ENCODE peak calls at places on chromosomes 7 and 10, in four cellular contexts. T is NCI-H2029, Q is adipocyte, C is HEK293T. X is an unnamed sample.

GRCh38 chr7:105315357-105315756 is 73.4 kb downstream of the SRPK2 start:
- DNase-seq in T (no peak), Q (no peak), C (no peak), X (no peak)

GRCh38 chr7:90705391-90706066 is 109.4 kb downstream of the CDK14 start:
- DNase-seq in T (no peak), Q (no peak), C (no peak), X (no peak)

GRCh38 chr7:42227931-42228591 is 8.9 kb downstream of the GLI3 start:
- DNase-seq in T (no peak), Q (no peak), C (no peak), X (no peak)

GRCh38 chr7:20749896-20750295 is 36.8 kb downstream of the SP8 start:
- DNase-seq in T (no peak), Q (no peak), C (no peak), X (no peak)

GRCh38 chr7:123341102-123341501 is 141.3 kb upstream of the SLC13A1 start:
- DNase-seq in T (no peak), Q (no peak), C (no peak), X (no peak)

GRCh38 chr10:102381983-102382382 is 13.5 kb upstream of the NFKB2 start:
- DNase-seq in T (no peak), Q (no peak), C (no peak), X (no peak)

GRCh38 chr7:33743594-33743993 is 161.7 kb upstream of the BMPER start:
- DNase-seq in T (no peak), Q (peak), C (no peak), X (no peak)

GRCh38 chr7:42237891-42238531 is 1.0 kb upstream of the GLI3 start:
- DNase-seq in T (no peak), Q (peak), C (peak), X (peak)

GRCh38 chr7:138205614-138206150 is 129.4 kb downstream of the AKR1D1 start:
- DNase-seq in T (no peak), Q (no peak), C (no peak), X (no peak)

GRCh38 chr7:135801045-135801693 is 52.6 kb upstream of the FAM180A start:
- DNase-seq in T (peak), Q (peak), C (peak), X (no peak)

GRCh38 chr10:129964611-129965417 is 740 bp upstream of the EBF3 start:
- DNase-seq in T (no peak), Q (no peak), C (no peak), X (peak)

GRCh38 chr10:112949875-112950507 is at the start of gene TCF7L2:
- DNase-seq in T (peak), Q (peak), C (peak), X (peak)

GRCh38 chr10:87668324-87669054 is 8.8 kb downstream of the PAPSS2 start:
- DNase-seq in T (no peak), Q (no peak), C (no peak), X (no peak)

GRCh38 chr7:68691261-68692216 is 906.7 kb upstream of the AUTS2 start:
- DNase-seq in T (no peak), Q (peak), C (no peak), X (no peak)

GRCh38 chr10:31972519-31973041 is 43.9 kb upstream of the ARHGAP12 start:
- DNase-seq in T (no peak), Q (no peak), C (no peak), X (no peak)

GRCh38 chr7:44631458-44632115 is 25.2 kb downstream of the OGDH start:
- DNase-seq in T (no peak), Q (no peak), C (no peak), X (no peak)

GRCh38 chr7:99194301-99194700 is 13.6 kb downstream of the KPNA7 start:
- DNase-seq in T (no peak), Q (no peak), C (no peak), X (no peak)

GRCh38 chr7:416761-417624 is 102.7 kb downstream of the PDGFA start:
- DNase-seq in T (no peak), Q (no peak), C (no peak), X (no peak)

GRCh38 chr10:17665742-17666141 is 21.8 kb downstream of the STAM start:
- DNase-seq in T (no peak), Q (peak), C (no peak), X (peak)

GRCh38 chr7:151271699-151272355 is 23.3 kb upstream of the SMARCD3 start:
- DNase-seq in T (no peak), Q (peak), C (no peak), X (peak)

GRCh38 chr10:52664629-52665028 is 108.0 kb downstream of the MBL2 start:
- DNase-seq in T (no peak), Q (no peak), C (no peak), X (no peak)

GRCh38 chr10:114648368-114648767 is 9.7 kb downstream of the ABLIM1 start:
- DNase-seq in T (no peak), Q (peak), C (no peak), X (no peak)

GRCh38 chr10:79392506-79393176 is 45.4 kb downstream of the PPIF start:
- DNase-seq in T (no peak), Q (no peak), C (no peak), X (peak)

GRCh38 chr7:132569884-132570614 is 6.2 kb downstream of the PLXNA4 start:
- DNase-seq in T (no peak), Q (no peak), C (no peak), X (no peak)